ENCODE peak calls at places on chromosomes 6 and 20, in five cellular contexts. L is PC-3, P is mesothelial cell of epicardium, S is AG04450, J is heart right ventricle. G is an unnamed sample.

GRCh38 chr6:15421945-15422733 is 176.3 kb downstream of the JARID2 start:
- DNase-seq in P (no peak), J (no peak), L (no peak), S (no peak), G (no peak)

GRCh38 chr6:6721606-6722005 is 133.1 kb downstream of the LY86 start:
- DNase-seq in S (no peak), P (no peak), L (no peak), J (no peak), G (no peak)

GRCh38 chr6:71496018-71496800 is 207.6 kb downstream of the OGFRL1 start:
- DNase-seq in S (no peak), P (no peak), L (no peak), J (no peak), G (peak)

GRCh38 chr6:159529820-159530405 is 163.1 kb downstream of the SOD2 start:
- DNase-seq in L (no peak), S (no peak), P (no peak), J (no peak), G (no peak)

GRCh38 chr20:23086931-23087411 is 847 bp upstream of the CD93 start:
- DNase-seq in L (no peak), S (no peak), J (peak), P (no peak), G (peak)

GRCh38 chr20:43691928-43692524 is 25.1 kb downstream of the MYBL2 start:
- DNase-seq in L (peak), S (no peak), P (no peak), J (no peak), G (peak)

GRCh38 chr6:167393731-167394130 is 68.8 kb downstream of the TTLL2 start:
- DNase-seq in J (no peak), P (no peak), L (no peak), S (no peak), G (no peak)

GRCh38 chr6:109816452-109817374 is 125.6 kb downstream of the FIG4 start:
- DNase-seq in S (no peak), J (no peak), L (no peak), P (no peak), G (no peak)

GRCh38 chr6:50249493-50249892 is 199.8 kb upstream of the DEFB112 start:
- DNase-seq in P (no peak), J (no peak), L (no peak), S (peak), G (no peak)

GRCh38 chr6:80003841-80004198 is 629 bp upstream of the TTK start:
- DNase-seq in L (no peak), P (no peak), S (no peak), J (peak), G (peak)

GRCh38 chr6:146154197-146154596 is 125.3 kb downstream of the GRM1 start:
- DNase-seq in J (no peak), S (no peak), L (no peak), P (no peak), G (no peak)

GRCh38 chr6:1381397-1382330 is 7.7 kb upstream of the FOXF2 start:
- DNase-seq in J (peak), L (peak), P (peak), S (no peak), G (peak)

GRCh38 chr6:149761438-149761837 is 11.9 kb downstream of the PCMT1 start:
- DNase-seq in L (no peak), J (no peak), P (no peak), S (no peak), G (no peak)

GRCh38 chr6:21438237-21438985 is 155.1 kb upstream of the SOX4 start:
- DNase-seq in L (peak), P (no peak), S (no peak), J (no peak), G (no peak)

GRCh38 chr6:26420607-26421235 is 18.6 kb downstream of the BTN3A1 start:
- DNase-seq in S (no peak), J (peak), L (peak), P (no peak), G (peak)

GRCh38 chr6:159102373-159103160 is 57.8 kb upstream of the TAGAP start:
- DNase-seq in J (no peak), S (no peak), L (no peak), P (peak), G (no peak)

GRCh38 chr6:161673026-161673425 is 399.2 kb upstream of the AGPAT4 start:
- DNase-seq in J (no peak), S (no peak), P (no peak), L (no peak), G (no peak)

GRCh38 chr6:49027644-49028043 is 435.4 kb downstream of the MMUT start:
- DNase-seq in S (no peak), P (no peak), L (no peak), J (no peak), G (no peak)

GRCh38 chr20:3400260-3401155 is 7.0 kb downstream of the DNAAF9 start:
- DNase-seq in P (no peak), J (no peak), L (no peak), S (no peak), G (no peak)

GRCh38 chr6:107655245-107655644 is 165.3 kb downstream of the SOBP start:
- DNase-seq in P (no peak), S (no peak), L (no peak), J (no peak), G (no peak)
- TF ChIP-seq CTCF in P (no peak), S (peak), L (peak), J (peak), G (no peak)

DNA sequence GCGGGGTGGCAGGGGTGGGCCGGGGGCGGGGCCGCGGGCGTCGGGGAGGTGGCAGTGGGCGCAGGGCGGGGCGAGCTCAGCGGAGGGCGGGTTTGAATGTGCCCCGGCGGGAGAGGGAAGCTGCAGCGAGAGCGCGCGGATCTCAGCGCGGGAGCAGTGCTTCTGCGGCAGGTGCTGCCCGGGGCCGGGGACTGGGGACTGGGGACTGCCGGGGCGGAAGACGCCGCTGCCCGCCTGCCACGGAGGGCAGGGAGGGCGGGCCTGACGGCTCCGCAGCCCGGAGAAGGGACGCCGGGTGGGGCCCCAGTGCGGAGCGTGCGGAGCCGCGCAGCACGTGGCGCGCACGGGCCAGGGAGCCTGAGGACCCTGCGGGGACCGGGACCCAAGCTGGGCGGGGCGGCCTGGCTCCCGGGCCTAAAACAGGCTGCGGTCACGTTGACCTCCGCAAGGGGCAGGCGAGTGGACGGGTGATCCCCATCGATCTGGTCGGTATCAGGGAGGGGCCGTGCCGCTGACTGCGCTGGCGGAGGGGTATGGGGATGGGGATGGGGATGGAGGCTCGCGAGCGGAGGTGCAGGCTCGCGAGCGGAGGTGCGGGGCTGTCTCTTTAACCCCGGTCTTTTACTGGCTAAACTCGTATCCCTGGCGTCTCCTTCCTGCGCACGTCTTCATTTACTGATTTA is at the start of gene SLC29A1:
- DNase-seq in J (peak), S (no peak), L (peak), P (peak), G (peak)
- TF ChIP-seq CTCF in J (peak), S (peak), L (no peak), P (no peak), G (no peak)

GRCh38 chr6:136288566-136289326 is 900 bp downstream of the BCLAF1 start:
- DNase-seq in S (peak), L (peak), P (no peak), J (peak), G (peak)
- TF ChIP-seq CTCF in S (no peak), L (no peak), P (no peak), J (peak), G (no peak)

GRCh38 chr6:35247642-35248231 is 11.8 kb upstream of the ZNF76 start:
- DNase-seq in L (no peak), P (no peak), J (no peak), S (no peak), G (no peak)
- TF ChIP-seq CTCF in L (no peak), P (no peak), J (no peak), S (no peak), G (no peak)

DNA sequence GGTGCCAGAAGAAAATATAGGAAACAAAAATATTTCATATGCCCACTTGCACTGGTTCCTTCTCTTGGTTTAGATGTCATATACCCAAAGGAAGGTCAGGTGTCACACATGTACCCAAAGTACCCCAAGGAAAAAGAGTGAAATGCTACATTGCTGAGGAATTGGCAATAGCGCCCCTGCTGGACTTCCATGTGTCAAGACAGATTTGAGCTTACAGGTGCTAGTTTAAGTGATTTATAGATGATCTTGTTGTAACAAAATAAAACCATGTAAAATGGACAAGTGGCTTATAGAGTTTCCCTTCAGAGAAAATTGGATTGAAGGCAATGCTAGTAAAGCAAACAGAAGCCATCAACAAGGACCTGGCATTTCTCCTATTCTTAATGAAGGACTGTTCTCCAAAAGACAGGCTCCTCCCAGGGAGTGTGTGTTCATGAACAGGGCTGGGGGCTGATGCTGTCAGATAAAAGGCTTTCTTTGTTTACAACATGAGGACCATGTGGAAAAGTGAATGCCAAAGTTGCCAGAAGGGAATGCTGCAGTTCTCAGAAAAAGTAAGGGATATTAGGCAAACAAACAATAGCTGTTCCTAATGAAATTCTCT is 64.3 kb upstream of the PAK5 start:
- DNase-seq in P (no peak), J (no peak), S (no peak), L (peak), G (no peak)
- TF ChIP-seq CTCF in P (peak), J (no peak), S (peak), L (peak), G (no peak)

GRCh38 chr20:63139369-63139768 is 76.6 kb downstream of the YTHDF1 start:
- DNase-seq in L (no peak), S (no peak), P (no peak), J (no peak), G (no peak)
- TF ChIP-seq CTCF in L (no peak), S (no peak), P (no peak), J (no peak), G (no peak)

DNA sequence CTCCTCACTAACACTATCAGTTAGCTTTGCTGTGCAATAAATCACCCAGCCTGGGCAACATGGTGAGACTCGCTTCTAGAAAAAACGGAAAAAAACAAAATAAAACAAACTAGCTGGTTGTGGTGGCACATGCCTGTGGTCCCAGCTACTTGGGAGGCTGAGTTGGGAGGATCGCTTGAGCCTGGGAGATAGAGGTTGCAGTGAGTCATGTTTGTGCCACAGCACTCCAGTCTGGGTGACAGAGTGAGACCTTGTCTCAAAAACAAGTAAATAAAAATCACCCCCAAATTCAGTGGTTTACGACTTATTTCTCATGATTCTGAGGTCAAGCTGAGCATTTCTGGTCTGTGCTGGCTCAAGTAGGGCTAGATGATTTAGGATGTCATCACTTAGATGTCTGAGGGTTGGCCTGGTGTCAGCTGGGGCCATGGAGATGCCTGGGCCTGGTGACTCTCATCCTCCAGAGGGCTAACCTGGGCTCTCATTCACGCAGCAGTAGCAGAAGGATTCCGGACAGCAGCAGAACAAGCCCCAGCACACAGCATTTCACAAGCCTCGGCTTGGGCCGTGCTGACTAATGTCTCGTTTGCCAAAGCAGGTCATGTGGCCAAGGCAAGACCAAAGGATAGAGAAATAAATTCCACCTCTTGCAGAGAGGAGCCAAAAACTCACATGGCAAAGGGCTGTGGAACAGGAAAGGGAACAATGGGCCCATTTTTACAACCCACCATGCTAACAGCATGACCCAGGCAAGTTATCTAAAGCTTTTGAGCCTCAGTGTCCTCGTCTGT is 32.5 kb downstream of the MGME1 start:
- DNase-seq in J (peak), P (no peak), S (no peak), L (peak), G (peak)
- TF ChIP-seq CTCF in J (no peak), P (no peak), S (no peak), L (no peak), G (no peak)

GRCh38 chr6:36897629-36898028 is 11.9 kb downstream of the C6orf89 start:
- DNase-seq in L (peak), P (no peak), J (no peak), S (no peak), G (no peak)
- TF ChIP-seq CTCF in L (peak), P (no peak), J (peak), S (peak), G (no peak)

G was measured in transverse colon.